ENCODE peak calls at places on chromosomes 16 and 17, in six cellular contexts. One of them, this sample, is unnamed.

GRCh38 chr17:16938496-16939270 is 33.2 kb downstream of the TNFRSF13B start:
- DNase-seq in colonic mucosa: no peak
- DNase-seq in AG04450: no peak
- DNase-seq in esophagus muscularis mucosa: no peak
- DNase-seq in upper lobe of right lung: no peak
- DNase-seq in dorsolateral prefrontal cortex: peak; percentile 11
- DNase-seq in this sample: no peak

GRCh38 chr16:74999683-75000480 is 1.1 kb downstream of the ZNRF1 start:
- DNase-seq in esophagus muscularis mucosa: no peak
- DNase-seq in upper lobe of right lung: peak; percentile 79
- DNase-seq in AG04450: no peak
- DNase-seq in dorsolateral prefrontal cortex: peak; percentile 53
- DNase-seq in colonic mucosa: peak; percentile 69
- DNase-seq in this sample: no peak

GRCh38 chr17:27323538-27324212 is 29.8 kb downstream of the WSB1 start:
- DNase-seq in dorsolateral prefrontal cortex: no peak
- DNase-seq in colonic mucosa: peak; percentile 93
- DNase-seq in esophagus muscularis mucosa: peak; percentile 93
- DNase-seq in AG04450: no peak
- DNase-seq in upper lobe of right lung: peak; percentile 89
- DNase-seq in this sample: peak; percentile 23

GRCh38 chr17:37735165-37735564 is 9.7 kb downstream of the HNF1B start:
- DNase-seq in upper lobe of right lung: no peak
- DNase-seq in colonic mucosa: no peak
- DNase-seq in dorsolateral prefrontal cortex: no peak
- DNase-seq in AG04450: no peak
- DNase-seq in esophagus muscularis mucosa: no peak
- DNase-seq in this sample: no peak

GRCh38 chr17:17359271-17359670 is 56.1 kb downstream of the NT5M start:
- DNase-seq in upper lobe of right lung: peak; percentile 3
- DNase-seq in AG04450: no peak
- DNase-seq in colonic mucosa: no peak
- DNase-seq in dorsolateral prefrontal cortex: no peak
- DNase-seq in esophagus muscularis mucosa: no peak
- DNase-seq in this sample: no peak

GRCh38 chr16:26976913-26977312 is 89.8 kb upstream of the C16orf82 start:
- DNase-seq in upper lobe of right lung: no peak
- DNase-seq in AG04450: no peak
- DNase-seq in colonic mucosa: no peak
- DNase-seq in dorsolateral prefrontal cortex: no peak
- DNase-seq in esophagus muscularis mucosa: no peak
- DNase-seq in this sample: no peak

GRCh38 chr16:1488054-1488601 is 616 bp downstream of the PTX4 start:
- DNase-seq in upper lobe of right lung: no peak
- DNase-seq in dorsolateral prefrontal cortex: no peak
- DNase-seq in esophagus muscularis mucosa: no peak
- DNase-seq in AG04450: no peak
- DNase-seq in colonic mucosa: no peak
- DNase-seq in this sample: no peak

GRCh38 chr16:26598061-26598460 is 468.7 kb upstream of the C16orf82 start:
- DNase-seq in upper lobe of right lung: no peak
- DNase-seq in colonic mucosa: no peak
- DNase-seq in AG04450: no peak
- DNase-seq in esophagus muscularis mucosa: peak; percentile 45
- DNase-seq in dorsolateral prefrontal cortex: no peak
- DNase-seq in this sample: no peak

GRCh38 chr17:76868176-76868668 is at the start of gene MGAT5B:
- DNase-seq in dorsolateral prefrontal cortex: peak; percentile 61
- DNase-seq in upper lobe of right lung: peak; percentile 91
- DNase-seq in AG04450: peak; percentile 24
- DNase-seq in colonic mucosa: peak; percentile 63
- DNase-seq in esophagus muscularis mucosa: no peak
- DNase-seq in this sample: peak; percentile 19

GRCh38 chr17:81976332-81977210 is 858 bp upstream of the ASPSCR1 start:
- DNase-seq in esophagus muscularis mucosa: no peak
- DNase-seq in AG04450: no peak
- DNase-seq in colonic mucosa: peak; percentile 57
- DNase-seq in upper lobe of right lung: peak; percentile 86
- DNase-seq in dorsolateral prefrontal cortex: no peak
- DNase-seq in this sample: no peak

GRCh38 chr17:3965123-3965800 is 1.0 kb upstream of the ATP2A3 start:
- DNase-seq in dorsolateral prefrontal cortex: no peak
- DNase-seq in esophagus muscularis mucosa: no peak
- DNase-seq in AG04450: no peak
- DNase-seq in upper lobe of right lung: peak; percentile 85
- DNase-seq in colonic mucosa: peak; percentile 94
- DNase-seq in this sample: no peak

GRCh38 chr16:20049831-20050230 is 23.9 kb downstream of the GPR139 start:
- DNase-seq in AG04450: no peak
- DNase-seq in upper lobe of right lung: no peak
- DNase-seq in dorsolateral prefrontal cortex: no peak
- DNase-seq in esophagus muscularis mucosa: no peak
- DNase-seq in colonic mucosa: no peak
- DNase-seq in this sample: no peak

GRCh38 chr16:20763461-20764232 is at the start of gene ACSM3:
- DNase-seq in upper lobe of right lung: peak; percentile 64
- DNase-seq in AG04450: peak; percentile 59
- DNase-seq in colonic mucosa: peak; percentile 92
- DNase-seq in dorsolateral prefrontal cortex: no peak
- DNase-seq in esophagus muscularis mucosa: peak; percentile 92
- DNase-seq in this sample: peak; percentile 37

GRCh38 chr16:68356249-68356918 is 45.6 kb downstream of the PRMT7 start:
- DNase-seq in upper lobe of right lung: no peak
- DNase-seq in AG04450: no peak
- DNase-seq in colonic mucosa: peak; percentile 45
- DNase-seq in dorsolateral prefrontal cortex: no peak
- DNase-seq in esophagus muscularis mucosa: no peak
- DNase-seq in this sample: no peak

GRCh38 chr17:82243648-82244412 is 15.0 kb downstream of the SLC16A3 start:
- DNase-seq in dorsolateral prefrontal cortex: no peak
- DNase-seq in upper lobe of right lung: no peak
- DNase-seq in colonic mucosa: no peak
- DNase-seq in AG04450: no peak
- DNase-seq in esophagus muscularis mucosa: no peak
- DNase-seq in this sample: no peak

GRCh38 chr17:78716814-78717393 is 65.2 kb downstream of the CYTH1 start:
- DNase-seq in AG04450: no peak
- DNase-seq in upper lobe of right lung: peak; percentile 82
- DNase-seq in colonic mucosa: peak; percentile 83
- DNase-seq in esophagus muscularis mucosa: no peak
- DNase-seq in dorsolateral prefrontal cortex: peak; percentile 94
- DNase-seq in this sample: no peak

GRCh38 chr17:71276071-71276470 is 844.7 kb upstream of the SOX9 start:
- DNase-seq in colonic mucosa: no peak
- DNase-seq in dorsolateral prefrontal cortex: no peak
- DNase-seq in AG04450: no peak
- DNase-seq in esophagus muscularis mucosa: no peak
- DNase-seq in upper lobe of right lung: no peak
- DNase-seq in this sample: no peak

GRCh38 chr17:51595965-51596364 is 335.6 kb downstream of the UTP18 start:
- DNase-seq in AG04450: no peak
- DNase-seq in esophagus muscularis mucosa: no peak
- DNase-seq in colonic mucosa: no peak
- DNase-seq in dorsolateral prefrontal cortex: no peak
- DNase-seq in upper lobe of right lung: no peak
- DNase-seq in this sample: no peak

GRCh38 chr17:48840441-48840840 is 9.6 kb downstream of the CALCOCO2 start:
- DNase-seq in upper lobe of right lung: no peak
- DNase-seq in esophagus muscularis mucosa: no peak
- DNase-seq in colonic mucosa: no peak
- DNase-seq in dorsolateral prefrontal cortex: no peak
- DNase-seq in AG04450: no peak
- DNase-seq in this sample: no peak

GRCh38 chr17:48843172-48843900 is 12.5 kb downstream of the CALCOCO2 start:
- DNase-seq in upper lobe of right lung: no peak
- DNase-seq in colonic mucosa: no peak
- DNase-seq in dorsolateral prefrontal cortex: no peak
- DNase-seq in esophagus muscularis mucosa: no peak
- DNase-seq in AG04450: no peak
- DNase-seq in this sample: peak; percentile 26

GRCh38 chr17:48842746-48843145 is 11.9 kb downstream of the CALCOCO2 start:
- DNase-seq in AG04450: no peak
- DNase-seq in upper lobe of right lung: no peak
- DNase-seq in dorsolateral prefrontal cortex: no peak
- DNase-seq in esophagus muscularis mucosa: no peak
- DNase-seq in colonic mucosa: no peak
- DNase-seq in this sample: no peak

GRCh38 chr17:48835971-48836370 is 5.1 kb downstream of the CALCOCO2 start:
- DNase-seq in colonic mucosa: no peak
- DNase-seq in dorsolateral prefrontal cortex: no peak
- DNase-seq in upper lobe of right lung: no peak
- DNase-seq in AG04450: no peak
- DNase-seq in esophagus muscularis mucosa: no peak
- DNase-seq in this sample: no peak

DNA sequence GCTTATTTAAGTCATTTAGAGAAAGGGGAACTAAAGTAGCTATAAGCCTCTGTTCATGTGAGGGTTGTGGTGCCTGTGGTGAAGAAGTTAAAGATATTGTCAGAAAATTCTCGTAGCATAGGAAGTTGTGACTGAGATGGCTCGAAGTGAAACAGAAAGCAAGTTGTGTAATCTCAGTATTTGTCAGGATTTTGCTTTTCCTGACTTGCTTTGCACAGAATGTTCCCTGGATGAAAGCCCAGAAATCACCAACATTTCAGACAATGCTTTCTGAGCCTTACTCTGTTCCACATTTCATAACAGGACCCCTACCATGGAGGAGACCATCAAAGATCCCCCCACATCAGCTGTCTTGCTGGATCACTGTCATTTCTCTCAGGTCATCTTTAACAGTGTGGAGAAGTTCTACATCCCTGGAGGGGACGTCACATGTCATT is 10.6 kb downstream of the CALCOCO2 start:
- DNase-seq in upper lobe of right lung: no peak
- DNase-seq in esophagus muscularis mucosa: no peak
- DNase-seq in AG04450: peak; percentile 10
- DNase-seq in dorsolateral prefrontal cortex: no peak
- DNase-seq in colonic mucosa: no peak
- DNase-seq in this sample: peak; percentile 61
- H3K4me3 ChIP-seq in upper lobe of right lung: peak overlapping the region; percentile 39
- H3K4me3 ChIP-seq in esophagus muscularis mucosa: peak overlapping the region; percentile 48
- H3K4me3 ChIP-seq in AG04450: peak overlapping the region; percentile 51
- H3K4me3 ChIP-seq in dorsolateral prefrontal cortex: peak overlapping the region; percentile 38
- H3K4me3 ChIP-seq in colonic mucosa: no peak overlapping the region
- H3K4me3 ChIP-seq in this sample: peak overlapping the region; percentile 26

GRCh38 chr16:51146256-51146924 is 4.7 kb downstream of the SALL1 start:
- DNase-seq in upper lobe of right lung: no peak
- DNase-seq in colonic mucosa: no peak
- DNase-seq in AG04450: no peak
- DNase-seq in esophagus muscularis mucosa: no peak
- DNase-seq in dorsolateral prefrontal cortex: no peak
- DNase-seq in this sample: no peak
- H3K4me3 ChIP-seq in upper lobe of right lung: no peak overlapping the region
- H3K4me3 ChIP-seq in colonic mucosa: no peak overlapping the region
- H3K4me3 ChIP-seq in AG04450: peak overlapping the region; percentile 24
- H3K4me3 ChIP-seq in esophagus muscularis mucosa: no peak overlapping the region
- H3K4me3 ChIP-seq in dorsolateral prefrontal cortex: peak overlapping the region; percentile 39
- H3K4me3 ChIP-seq in this sample: peak overlapping the region; percentile 3

GRCh38 chr16:87463722-87464690 is 28.8 kb downstream of the ZCCHC14 start:
- DNase-seq in colonic mucosa: no peak
- DNase-seq in dorsolateral prefrontal cortex: no peak
- DNase-seq in AG04450: peak; percentile 54
- DNase-seq in upper lobe of right lung: no peak
- DNase-seq in esophagus muscularis mucosa: no peak
- DNase-seq in this sample: peak; percentile 39

GRCh38 chr16:87459833-87460232 is 33.0 kb downstream of the ZCCHC14 start:
- DNase-seq in colonic mucosa: no peak
- DNase-seq in dorsolateral prefrontal cortex: no peak
- DNase-seq in AG04450: no peak
- DNase-seq in esophagus muscularis mucosa: no peak
- DNase-seq in upper lobe of right lung: peak; percentile 44
- DNase-seq in this sample: no peak

GRCh38 chr16:87460936-87461335 is 31.9 kb downstream of the ZCCHC14 start:
- DNase-seq in upper lobe of right lung: no peak
- DNase-seq in esophagus muscularis mucosa: no peak
- DNase-seq in dorsolateral prefrontal cortex: no peak
- DNase-seq in AG04450: no peak
- DNase-seq in colonic mucosa: no peak
- DNase-seq in this sample: no peak

GRCh38 chr16:87459027-87459426 is 33.8 kb downstream of the ZCCHC14 start:
- DNase-seq in upper lobe of right lung: peak; percentile 30
- DNase-seq in AG04450: no peak
- DNase-seq in colonic mucosa: no peak
- DNase-seq in esophagus muscularis mucosa: no peak
- DNase-seq in dorsolateral prefrontal cortex: no peak
- DNase-seq in this sample: no peak

DNA sequence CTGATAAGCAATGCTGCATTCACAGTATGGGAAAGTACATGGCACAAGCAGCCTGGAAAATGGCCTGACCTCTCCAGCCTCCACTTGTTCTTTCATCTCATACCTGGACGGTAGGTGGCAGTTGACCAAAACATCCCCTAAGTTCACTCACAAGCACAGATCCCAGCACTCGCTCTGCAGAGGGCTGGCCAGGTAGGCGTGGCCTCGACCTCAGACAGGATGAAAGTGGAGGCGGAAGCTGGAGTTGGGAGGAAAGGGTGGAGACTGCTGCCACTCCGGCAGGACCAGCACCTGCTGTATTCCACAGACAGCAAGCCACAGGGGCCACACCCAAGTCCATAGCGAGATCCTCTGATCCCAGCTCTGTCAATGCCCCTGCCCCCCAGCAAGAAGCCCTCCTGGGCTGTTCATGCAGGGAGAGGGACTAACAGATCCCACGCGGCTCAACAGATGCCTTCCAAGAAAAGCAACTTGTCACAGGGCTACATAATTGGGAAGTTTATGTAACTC is 31.3 kb downstream of the ZCCHC14 start:
- DNase-seq in AG04450: no peak
- DNase-seq in esophagus muscularis mucosa: peak; percentile 93
- DNase-seq in dorsolateral prefrontal cortex: no peak
- DNase-seq in colonic mucosa: peak; percentile 96
- DNase-seq in upper lobe of right lung: peak; percentile 94
- DNase-seq in this sample: no peak
- H3K4me3 ChIP-seq in AG04450: no peak overlapping the region
- H3K4me3 ChIP-seq in esophagus muscularis mucosa: peak overlapping the region; percentile 27
- H3K4me3 ChIP-seq in dorsolateral prefrontal cortex: no peak overlapping the region
- H3K4me3 ChIP-seq in colonic mucosa: no peak overlapping the region
- H3K4me3 ChIP-seq in upper lobe of right lung: no peak overlapping the region
- H3K4me3 ChIP-seq in this sample: no peak overlapping the region

GRCh38 chr17:80323982-80324381 is 63.3 kb downstream of the RNF213 start:
- DNase-seq in esophagus muscularis mucosa: no peak
- DNase-seq in dorsolateral prefrontal cortex: no peak
- DNase-seq in AG04450: no peak
- DNase-seq in upper lobe of right lung: no peak
- DNase-seq in colonic mucosa: no peak
- DNase-seq in this sample: no peak

GRCh38 chr17:80331820-80332219 is 71.2 kb downstream of the RNF213 start:
- DNase-seq in esophagus muscularis mucosa: no peak
- DNase-seq in colonic mucosa: no peak
- DNase-seq in AG04450: no peak
- DNase-seq in upper lobe of right lung: peak; percentile 4
- DNase-seq in dorsolateral prefrontal cortex: no peak
- DNase-seq in this sample: no peak

GRCh38 chr17:80330276-80330675 is 69.6 kb downstream of the RNF213 start:
- DNase-seq in AG04450: no peak
- DNase-seq in dorsolateral prefrontal cortex: no peak
- DNase-seq in upper lobe of right lung: peak; percentile 48
- DNase-seq in colonic mucosa: no peak
- DNase-seq in esophagus muscularis mucosa: no peak
- DNase-seq in this sample: no peak

GRCh38 chr17:80327518-80327917 is 66.9 kb downstream of the RNF213 start:
- DNase-seq in colonic mucosa: no peak
- DNase-seq in esophagus muscularis mucosa: no peak
- DNase-seq in upper lobe of right lung: peak; percentile 50
- DNase-seq in dorsolateral prefrontal cortex: no peak
- DNase-seq in AG04450: no peak
- DNase-seq in this sample: no peak

GRCh38 chr17:80328620-80329380 is 68.1 kb downstream of the RNF213 start:
- DNase-seq in esophagus muscularis mucosa: no peak
- DNase-seq in upper lobe of right lung: peak; percentile 57
- DNase-seq in colonic mucosa: no peak
- DNase-seq in AG04450: no peak
- DNase-seq in dorsolateral prefrontal cortex: no peak
- DNase-seq in this sample: no peak
- H3K4me3 ChIP-seq in esophagus muscularis mucosa: no peak overlapping the region
- H3K4me3 ChIP-seq in upper lobe of right lung: no peak overlapping the region
- H3K4me3 ChIP-seq in colonic mucosa: no peak overlapping the region
- H3K4me3 ChIP-seq in AG04450: no peak overlapping the region
- H3K4me3 ChIP-seq in dorsolateral prefrontal cortex: no peak overlapping the region
- H3K4me3 ChIP-seq in this sample: no peak overlapping the region